ENCODE peak calls at places on chromosomes 5 and 9, in eight cellular contexts. One of them, this sample, is unnamed.

GRCh38 chr9:90983394-90983793 is 181.8 kb downstream of the SYK start:
- DNase-seq in choroid plexus epithelial cell: no peak
- DNase-seq in cardiac muscle cell: no peak
- DNase-seq in stomach: no peak
- DNase-seq in ascending aorta: no peak
- DNase-seq in GM12865: no peak
- DNase-seq in brain microvascular endothelial cell: no peak
- DNase-seq in fibroblast of villous mesenchyme: no peak
- DNase-seq in this sample: no peak

GRCh38 chr5:160959804-160960203 is 107.8 kb upstream of the ATP10B start:
- DNase-seq in ascending aorta: no peak
- DNase-seq in fibroblast of villous mesenchyme: no peak
- DNase-seq in GM12865: peak; percentile 32
- DNase-seq in choroid plexus epithelial cell: no peak
- DNase-seq in brain microvascular endothelial cell: no peak
- DNase-seq in cardiac muscle cell: no peak
- DNase-seq in stomach: peak; percentile 90
- DNase-seq in this sample: no peak

GRCh38 chr5:72133212-72133990 is 26.1 kb downstream of the MAP1B start:
- DNase-seq in fibroblast of villous mesenchyme: no peak
- DNase-seq in GM12865: no peak
- DNase-seq in stomach: no peak
- DNase-seq in cardiac muscle cell: no peak
- DNase-seq in brain microvascular endothelial cell: no peak
- DNase-seq in choroid plexus epithelial cell: no peak
- DNase-seq in ascending aorta: no peak
- DNase-seq in this sample: no peak

GRCh38 chr9:14710804-14711203 is 11.7 kb downstream of the CER1 start:
- DNase-seq in brain microvascular endothelial cell: peak; percentile 73
- DNase-seq in ascending aorta: no peak
- DNase-seq in GM12865: no peak
- DNase-seq in stomach: no peak
- DNase-seq in fibroblast of villous mesenchyme: peak; percentile 53
- DNase-seq in choroid plexus epithelial cell: peak; percentile 81
- DNase-seq in cardiac muscle cell: no peak
- DNase-seq in this sample: no peak

GRCh38 chr9:136848393-136849037 is 694 bp upstream of the PHPT1 start:
- DNase-seq in fibroblast of villous mesenchyme: peak; percentile 14
- DNase-seq in cardiac muscle cell: peak; percentile 64
- DNase-seq in stomach: peak; percentile 44
- DNase-seq in choroid plexus epithelial cell: peak; percentile 54
- DNase-seq in ascending aorta: no peak
- DNase-seq in GM12865: peak; percentile 61
- DNase-seq in brain microvascular endothelial cell: no peak
- DNase-seq in this sample: peak; percentile 63

GRCh38 chr5:135986891-135987401 is 32.2 kb upstream of the LECT2 start:
- DNase-seq in stomach: no peak
- DNase-seq in choroid plexus epithelial cell: no peak
- DNase-seq in cardiac muscle cell: no peak
- DNase-seq in fibroblast of villous mesenchyme: no peak
- DNase-seq in ascending aorta: no peak
- DNase-seq in GM12865: peak; percentile 8
- DNase-seq in brain microvascular endothelial cell: no peak
- DNase-seq in this sample: no peak

GRCh38 chr9:34046784-34047379 is 1.8 kb downstream of the UBAP2 start:
- DNase-seq in choroid plexus epithelial cell: peak; percentile 61
- DNase-seq in brain microvascular endothelial cell: no peak
- DNase-seq in fibroblast of villous mesenchyme: peak; percentile 38
- DNase-seq in cardiac muscle cell: no peak
- DNase-seq in ascending aorta: no peak
- DNase-seq in GM12865: peak; percentile 15
- DNase-seq in stomach: no peak
- DNase-seq in this sample: no peak

GRCh38 chr9:106156462-106156861 is 462.1 kb downstream of the TMEM38B start:
- DNase-seq in ascending aorta: no peak
- DNase-seq in GM12865: no peak
- DNase-seq in fibroblast of villous mesenchyme: no peak
- DNase-seq in brain microvascular endothelial cell: no peak
- DNase-seq in stomach: no peak
- DNase-seq in choroid plexus epithelial cell: no peak
- DNase-seq in cardiac muscle cell: no peak
- DNase-seq in this sample: no peak

GRCh38 chr9:92657296-92658094 is 12.4 kb downstream of the IPPK start:
- DNase-seq in stomach: no peak
- DNase-seq in GM12865: no peak
- DNase-seq in brain microvascular endothelial cell: no peak
- DNase-seq in cardiac muscle cell: no peak
- DNase-seq in ascending aorta: no peak
- DNase-seq in choroid plexus epithelial cell: no peak
- DNase-seq in fibroblast of villous mesenchyme: no peak
- DNase-seq in this sample: no peak

GRCh38 chr5:74177995-74178394 is 462.5 kb downstream of the ENC1 start:
- DNase-seq in cardiac muscle cell: no peak
- DNase-seq in GM12865: no peak
- DNase-seq in fibroblast of villous mesenchyme: no peak
- DNase-seq in brain microvascular endothelial cell: no peak
- DNase-seq in stomach: no peak
- DNase-seq in choroid plexus epithelial cell: no peak
- DNase-seq in ascending aorta: no peak
- DNase-seq in this sample: no peak

GRCh38 chr9:1267141-1267570 is 217.0 kb downstream of the DMRT2 start:
- DNase-seq in choroid plexus epithelial cell: no peak
- DNase-seq in ascending aorta: no peak
- DNase-seq in fibroblast of villous mesenchyme: no peak
- DNase-seq in stomach: no peak
- DNase-seq in GM12865: peak; percentile 67
- DNase-seq in cardiac muscle cell: no peak
- DNase-seq in brain microvascular endothelial cell: no peak
- DNase-seq in this sample: no peak

GRCh38 chr9:33288828-33289483 is 1.4 kb upstream of the NFX1 start:
- DNase-seq in brain microvascular endothelial cell: no peak
- DNase-seq in fibroblast of villous mesenchyme: no peak
- DNase-seq in stomach: no peak
- DNase-seq in cardiac muscle cell: no peak
- DNase-seq in choroid plexus epithelial cell: no peak
- DNase-seq in ascending aorta: no peak
- DNase-seq in GM12865: no peak
- DNase-seq in this sample: peak; percentile 7

GRCh38 chr9:105475302-105475701 is 27.5 kb downstream of the FSD1L start:
- DNase-seq in ascending aorta: no peak
- DNase-seq in GM12865: peak; percentile 8
- DNase-seq in choroid plexus epithelial cell: peak; percentile 74
- DNase-seq in stomach: no peak
- DNase-seq in fibroblast of villous mesenchyme: peak; percentile 49
- DNase-seq in brain microvascular endothelial cell: peak; percentile 38
- DNase-seq in cardiac muscle cell: peak; percentile 52
- DNase-seq in this sample: no peak

GRCh38 chr5:8907168-8907868 is 638.6 kb downstream of the SEMA5A start:
- DNase-seq in stomach: no peak
- DNase-seq in ascending aorta: no peak
- DNase-seq in brain microvascular endothelial cell: peak; percentile 13
- DNase-seq in cardiac muscle cell: no peak
- DNase-seq in GM12865: no peak
- DNase-seq in choroid plexus epithelial cell: peak; percentile 62
- DNase-seq in fibroblast of villous mesenchyme: peak; percentile 53
- DNase-seq in this sample: no peak

GRCh38 chr5:2847608-2848007 is 96.1 kb upstream of the IRX2 start:
- DNase-seq in GM12865: no peak
- DNase-seq in ascending aorta: no peak
- DNase-seq in fibroblast of villous mesenchyme: no peak
- DNase-seq in brain microvascular endothelial cell: no peak
- DNase-seq in stomach: no peak
- DNase-seq in cardiac muscle cell: no peak
- DNase-seq in choroid plexus epithelial cell: no peak
- DNase-seq in this sample: no peak

GRCh38 chr5:126124706-126125345 is 298.4 kb upstream of the GRAMD2B start:
- DNase-seq in fibroblast of villous mesenchyme: peak; percentile 19
- DNase-seq in ascending aorta: no peak
- DNase-seq in brain microvascular endothelial cell: peak; percentile 42
- DNase-seq in cardiac muscle cell: no peak
- DNase-seq in stomach: no peak
- DNase-seq in choroid plexus epithelial cell: peak; percentile 58
- DNase-seq in GM12865: no peak
- DNase-seq in this sample: no peak

GRCh38 chr9:114449236-114449635 is 56.0 kb downstream of the WHRN start:
- DNase-seq in fibroblast of villous mesenchyme: no peak
- DNase-seq in stomach: no peak
- DNase-seq in choroid plexus epithelial cell: no peak
- DNase-seq in brain microvascular endothelial cell: no peak
- DNase-seq in cardiac muscle cell: no peak
- DNase-seq in GM12865: no peak
- DNase-seq in ascending aorta: no peak
- DNase-seq in this sample: no peak

GRCh38 chr9:3863114-3863528 is 337.3 kb upstream of the RFX3 start:
- DNase-seq in fibroblast of villous mesenchyme: peak; percentile 64
- DNase-seq in brain microvascular endothelial cell: peak; percentile 83
- DNase-seq in cardiac muscle cell: no peak
- DNase-seq in choroid plexus epithelial cell: peak; percentile 58
- DNase-seq in ascending aorta: no peak
- DNase-seq in stomach: no peak
- DNase-seq in GM12865: peak; percentile 60
- DNase-seq in this sample: no peak

GRCh38 chr9:117268847-117269452 is 145.9 kb downstream of the ASTN2 start:
- DNase-seq in GM12865: no peak
- DNase-seq in ascending aorta: no peak
- DNase-seq in choroid plexus epithelial cell: no peak
- DNase-seq in cardiac muscle cell: no peak
- DNase-seq in stomach: no peak
- DNase-seq in brain microvascular endothelial cell: no peak
- DNase-seq in fibroblast of villous mesenchyme: no peak
- DNase-seq in this sample: no peak

DNA sequence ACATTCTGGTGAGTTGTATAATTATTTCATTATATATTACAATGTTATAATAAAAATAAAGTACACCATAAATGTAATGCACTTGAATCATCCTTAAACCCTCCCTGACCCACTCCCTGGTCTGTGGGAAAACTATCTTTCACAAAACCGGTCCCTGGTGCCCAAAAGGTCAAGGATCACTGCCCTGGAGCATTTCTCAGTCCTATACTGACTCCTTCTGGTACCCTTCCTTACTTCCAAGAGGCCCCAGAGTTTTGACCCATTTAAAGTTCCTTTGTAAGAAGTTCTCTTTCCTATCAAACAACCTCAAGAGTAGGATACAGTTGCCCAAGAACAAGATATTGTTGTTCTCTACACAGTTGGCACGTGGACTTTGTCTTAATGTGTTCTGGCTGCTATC is 88.9 kb upstream of the TRPM3 start:
- DNase-seq in choroid plexus epithelial cell: no peak
- DNase-seq in fibroblast of villous mesenchyme: no peak
- DNase-seq in brain microvascular endothelial cell: no peak
- DNase-seq in stomach: no peak
- DNase-seq in ascending aorta: no peak
- DNase-seq in GM12865: no peak
- DNase-seq in cardiac muscle cell: no peak
- DNase-seq in this sample: no peak
- TF ChIP-seq CTCF in choroid plexus epithelial cell: no peak
- TF ChIP-seq CTCF in fibroblast of villous mesenchyme: no peak
- TF ChIP-seq CTCF in brain microvascular endothelial cell: no peak
- TF ChIP-seq CTCF in stomach: no peak
- TF ChIP-seq CTCF in ascending aorta: no peak
- TF ChIP-seq CTCF in GM12865: no peak
- TF ChIP-seq CTCF in cardiac muscle cell: no peak
- TF ChIP-seq CTCF in this sample: no peak

GRCh38 chr9:79952401-79952800 is 380.6 kb downstream of the TLE4 start:
- DNase-seq in choroid plexus epithelial cell: no peak
- DNase-seq in fibroblast of villous mesenchyme: no peak
- DNase-seq in brain microvascular endothelial cell: peak; percentile 51
- DNase-seq in stomach: no peak
- DNase-seq in GM12865: no peak
- DNase-seq in ascending aorta: no peak
- DNase-seq in cardiac muscle cell: no peak
- DNase-seq in this sample: no peak

GRCh38 chr9:79953908-79954307 is 382.1 kb downstream of the TLE4 start:
- DNase-seq in ascending aorta: no peak
- DNase-seq in brain microvascular endothelial cell: no peak
- DNase-seq in choroid plexus epithelial cell: no peak
- DNase-seq in stomach: no peak
- DNase-seq in cardiac muscle cell: no peak
- DNase-seq in fibroblast of villous mesenchyme: no peak
- DNase-seq in GM12865: no peak
- DNase-seq in this sample: no peak

GRCh38 chr9:79955300-79955699 is 383.5 kb downstream of the TLE4 start:
- DNase-seq in cardiac muscle cell: no peak
- DNase-seq in fibroblast of villous mesenchyme: no peak
- DNase-seq in choroid plexus epithelial cell: no peak
- DNase-seq in ascending aorta: no peak
- DNase-seq in GM12865: no peak
- DNase-seq in brain microvascular endothelial cell: no peak
- DNase-seq in stomach: no peak
- DNase-seq in this sample: no peak
- TF ChIP-seq CTCF in cardiac muscle cell: peak; percentile 43
- TF ChIP-seq CTCF in fibroblast of villous mesenchyme: peak; percentile 42
- TF ChIP-seq CTCF in choroid plexus epithelial cell: peak; percentile 57
- TF ChIP-seq CTCF in ascending aorta: no peak
- TF ChIP-seq CTCF in GM12865: peak; percentile 36
- TF ChIP-seq CTCF in brain microvascular endothelial cell: peak; percentile 56
- TF ChIP-seq CTCF in stomach: no peak
- TF ChIP-seq CTCF in this sample: no peak

GRCh38 chr5:174917976-174918554 is 193.7 kb downstream of the MSX2 start:
- DNase-seq in ascending aorta: no peak
- DNase-seq in choroid plexus epithelial cell: no peak
- DNase-seq in GM12865: no peak
- DNase-seq in fibroblast of villous mesenchyme: no peak
- DNase-seq in cardiac muscle cell: no peak
- DNase-seq in stomach: no peak
- DNase-seq in brain microvascular endothelial cell: no peak
- DNase-seq in this sample: no peak

GRCh38 chr5:174919351-174919750 is 195.0 kb downstream of the MSX2 start:
- DNase-seq in stomach: no peak
- DNase-seq in choroid plexus epithelial cell: no peak
- DNase-seq in GM12865: no peak
- DNase-seq in ascending aorta: no peak
- DNase-seq in fibroblast of villous mesenchyme: no peak
- DNase-seq in cardiac muscle cell: no peak
- DNase-seq in brain microvascular endothelial cell: no peak
- DNase-seq in this sample: no peak

GRCh38 chr5:174918655-174919054 is 194.3 kb downstream of the MSX2 start:
- DNase-seq in choroid plexus epithelial cell: no peak
- DNase-seq in fibroblast of villous mesenchyme: no peak
- DNase-seq in GM12865: no peak
- DNase-seq in ascending aorta: no peak
- DNase-seq in cardiac muscle cell: no peak
- DNase-seq in stomach: no peak
- DNase-seq in brain microvascular endothelial cell: no peak
- DNase-seq in this sample: no peak

GRCh38 chr5:174920906-174921550 is 196.6 kb downstream of the MSX2 start:
- DNase-seq in fibroblast of villous mesenchyme: no peak
- DNase-seq in choroid plexus epithelial cell: peak; percentile 23
- DNase-seq in stomach: no peak
- DNase-seq in GM12865: no peak
- DNase-seq in cardiac muscle cell: no peak
- DNase-seq in ascending aorta: no peak
- DNase-seq in brain microvascular endothelial cell: peak; percentile 28
- DNase-seq in this sample: no peak

GRCh38 chr5:174916227-174916626 is 191.8 kb downstream of the MSX2 start:
- DNase-seq in cardiac muscle cell: no peak
- DNase-seq in stomach: no peak
- DNase-seq in ascending aorta: no peak
- DNase-seq in brain microvascular endothelial cell: no peak
- DNase-seq in choroid plexus epithelial cell: no peak
- DNase-seq in fibroblast of villous mesenchyme: no peak
- DNase-seq in GM12865: no peak
- DNase-seq in this sample: no peak
- TF ChIP-seq CTCF in cardiac muscle cell: no peak
- TF ChIP-seq CTCF in stomach: no peak
- TF ChIP-seq CTCF in ascending aorta: no peak
- TF ChIP-seq CTCF in brain microvascular endothelial cell: no peak
- TF ChIP-seq CTCF in choroid plexus epithelial cell: no peak
- TF ChIP-seq CTCF in fibroblast of villous mesenchyme: no peak
- TF ChIP-seq CTCF in GM12865: no peak
- TF ChIP-seq CTCF in this sample: no peak

GRCh38 chr5:59351076-59351794 is 542.3 kb downstream of the PDE4D start:
- DNase-seq in cardiac muscle cell: no peak
- DNase-seq in ascending aorta: no peak
- DNase-seq in brain microvascular endothelial cell: no peak
- DNase-seq in fibroblast of villous mesenchyme: peak; percentile 79
- DNase-seq in stomach: no peak
- DNase-seq in GM12865: no peak
- DNase-seq in choroid plexus epithelial cell: peak; percentile 93
- DNase-seq in this sample: no peak
- TF ChIP-seq CTCF in cardiac muscle cell: peak; percentile 50
- TF ChIP-seq CTCF in ascending aorta: no peak
- TF ChIP-seq CTCF in brain microvascular endothelial cell: peak; percentile 33
- TF ChIP-seq CTCF in fibroblast of villous mesenchyme: peak; percentile 32
- TF ChIP-seq CTCF in stomach: no peak
- TF ChIP-seq CTCF in GM12865: no peak
- TF ChIP-seq CTCF in choroid plexus epithelial cell: peak; percentile 70
- TF ChIP-seq CTCF in this sample: no peak

This sample was measured in nephron progenitor cell.